ENCODE peak calls at places on chromosomes 7 and 10, in six cellular contexts. C is GM12878, I is H1, S is HepG2, Z is GM12891, G is K562. N is an unnamed sample.

GRCh38 chr10:77603529-77603927 is 34.1 kb downstream of the KCNMA1 start:
- DNase-seq in S (no peak), C (no peak), G (no peak), I (no peak), Z (no peak), N (no peak)

GRCh38 chr7:130649004-130649790 is 19.4 kb downstream of the COPG2 start:
- DNase-seq in G (no peak), I (no peak), S (no peak), C (peak), Z (peak), N (no peak)

GRCh38 chr10:84194424-84195043 is at the start of gene CDHR1:
- DNase-seq in S (no peak), C (no peak), I (no peak), Z (peak), G (peak), N (peak)

GRCh38 chr10:98467506-98468318 is 21.0 kb upstream of the HPS1 start:
- DNase-seq in Z (peak), S (peak), C (peak), G (peak), I (peak), N (peak)

GRCh38 chr7:115198143-115198542 is 276.2 kb downstream of the MDFIC start:
- DNase-seq in I (no peak), Z (no peak), C (no peak), S (no peak), G (no peak), N (no peak)

GRCh38 chr7:106057962-106058901 is 53.9 kb downstream of the SYPL1 start:
- DNase-seq in G (no peak), I (no peak), S (peak), Z (peak), C (peak), N (peak)

GRCh38 chr10:124725791-124726190 is 18.4 kb downstream of the FAM53B start:
- DNase-seq in G (no peak), C (no peak), Z (no peak), S (no peak), I (no peak), N (no peak)

GRCh38 chr7:36208406-36208805 is 55.4 kb downstream of the EEPD1 start:
- DNase-seq in I (no peak), Z (no peak), C (no peak), S (no peak), G (no peak), N (no peak)

GRCh38 chr10:133278577-133279265 is 2.1 kb upstream of the ADAM8 start:
- DNase-seq in S (peak), C (no peak), Z (peak), G (peak), I (no peak), N (peak)

GRCh38 chr7:148436571-148436970 is 154.0 kb upstream of the C7orf33 start:
- DNase-seq in C (no peak), I (no peak), Z (no peak), G (no peak), S (peak), N (no peak)

GRCh38 chr7:10104292-10104691 is 869.4 kb upstream of the PHF14 start:
- DNase-seq in I (no peak), C (no peak), S (no peak), G (no peak), Z (no peak), N (no peak)

GRCh38 chr7:11181590-11181989 is 207.9 kb downstream of the PHF14 start:
- DNase-seq in Z (no peak), C (no peak), S (no peak), I (no peak), G (no peak), N (no peak)

GRCh38 chr7:42155836-42156540 is 81.0 kb downstream of the GLI3 start:
- DNase-seq in C (no peak), Z (no peak), G (no peak), I (no peak), S (no peak), N (no peak)

GRCh38 chr10:21329995-21330627 is 195.4 kb downstream of the SKIDA1 start:
- DNase-seq in C (no peak), Z (no peak), S (peak), G (no peak), I (no peak), N (no peak)

GRCh38 chr7:122887198-122887597 is 938 bp upstream of the CADPS2 start:
- DNase-seq in I (no peak), Z (no peak), S (peak), G (peak), C (no peak), N (no peak)

GRCh38 chr7:138245682-138246081 is 169.4 kb downstream of the AKR1D1 start:
- DNase-seq in S (peak), C (no peak), Z (no peak), G (no peak), I (no peak), N (no peak)

GRCh38 chr10:68871105-68871711 is 29.9 kb upstream of the DDX50 start:
- DNase-seq in G (peak), C (no peak), I (no peak), S (peak), Z (no peak), N (no peak)

GRCh38 chr10:121080324-121080807 is 229.2 kb downstream of the WDR11 start:
- DNase-seq in I (no peak), G (no peak), Z (no peak), S (no peak), C (no peak), N (no peak)

GRCh38 chr7:151244156-151244870 is 4.2 kb downstream of the SMARCD3 start:
- DNase-seq in G (peak), I (no peak), Z (peak), S (no peak), C (peak), N (no peak)

GRCh38 chr10:30756896-30757295 is 127.3 kb upstream of the LYZL2 start:
- DNase-seq in Z (no peak), I (no peak), C (no peak), S (no peak), G (no peak), N (no peak)

GRCh38 chr10:119030421-119031250 is 1.1 kb downstream of the NANOS1 start:
- DNase-seq in Z (peak), G (peak), I (no peak), S (peak), C (peak), N (peak)

GRCh38 chr10:93818086-93818485 is 60.4 kb downstream of the LGI1 start:
- DNase-seq in G (no peak), Z (no peak), I (no peak), S (no peak), C (no peak), N (no peak)

GRCh38 chr10:127415116-127415515 is 134.0 kb upstream of the NPS start:
- DNase-seq in C (no peak), I (no peak), Z (no peak), G (no peak), S (no peak), N (no peak)

GRCh38 chr7:18530224-18531179 is 35.0 kb downstream of the HDAC9 start:
- DNase-seq in Z (no peak), G (no peak), I (no peak), S (no peak), C (no peak), N (no peak)

GRCh38 chr7:73682745-73683055 is 553 bp downstream of the DNAJC30 start:
- DNase-seq in I (no peak), S (no peak), Z (no peak), C (no peak), G (no peak), N (no peak)

GRCh38 chr10:101075775-101076174 is 14.0 kb downstream of the KAZALD1 start:
- DNase-seq in G (no peak), Z (no peak), I (no peak), C (no peak), S (no peak), N (no peak)

GRCh38 chr10:45040921-45041320 is 40.2 kb downstream of the ZNF22 start:
- DNase-seq in I (no peak), G (no peak), C (no peak), S (no peak), Z (no peak), N (no peak)

GRCh38 chr7:24970676-24971075 is 9.3 kb downstream of the OSBPL3 start:
- DNase-seq in C (no peak), S (no peak), Z (no peak), I (no peak), G (peak), N (no peak)

GRCh38 chr7:87127019-87127418 is 25.2 kb upstream of the DMTF1 start:
- DNase-seq in Z (no peak), I (no peak), S (no peak), G (no peak), C (no peak), N (no peak)

GRCh38 chr10:129689681-129690080 is 222.6 kb downstream of the MGMT start:
- DNase-seq in S (no peak), Z (no peak), C (no peak), I (no peak), G (no peak), N (no peak)

GRCh38 chr7:48106906-48107659 is 18.0 kb downstream of the UPP1 start:
- DNase-seq in Z (no peak), I (no peak), S (no peak), C (no peak), G (no peak), N (no peak)

GRCh38 chr7:138875794-138876193 is 77.8 kb upstream of the ATP6V0A4 start:
- DNase-seq in Z (no peak), G (no peak), C (no peak), S (no peak), I (no peak), N (no peak)

GRCh38 chr7:144854839-144855424 is 19.1 kb upstream of the TPK1 start:
- DNase-seq in C (no peak), S (peak), I (no peak), Z (no peak), G (peak), N (no peak)

GRCh38 chr10:33129987-33130386 is 172.0 kb upstream of the ITGB1 start:
- DNase-seq in S (no peak), Z (no peak), I (no peak), C (no peak), G (no peak), N (no peak)

GRCh38 chr7:157719008-157719682 is 382.3 kb downstream of the DNAJB6 start:
- DNase-seq in C (no peak), G (no peak), Z (no peak), S (no peak), I (no peak), N (no peak)

DNA sequence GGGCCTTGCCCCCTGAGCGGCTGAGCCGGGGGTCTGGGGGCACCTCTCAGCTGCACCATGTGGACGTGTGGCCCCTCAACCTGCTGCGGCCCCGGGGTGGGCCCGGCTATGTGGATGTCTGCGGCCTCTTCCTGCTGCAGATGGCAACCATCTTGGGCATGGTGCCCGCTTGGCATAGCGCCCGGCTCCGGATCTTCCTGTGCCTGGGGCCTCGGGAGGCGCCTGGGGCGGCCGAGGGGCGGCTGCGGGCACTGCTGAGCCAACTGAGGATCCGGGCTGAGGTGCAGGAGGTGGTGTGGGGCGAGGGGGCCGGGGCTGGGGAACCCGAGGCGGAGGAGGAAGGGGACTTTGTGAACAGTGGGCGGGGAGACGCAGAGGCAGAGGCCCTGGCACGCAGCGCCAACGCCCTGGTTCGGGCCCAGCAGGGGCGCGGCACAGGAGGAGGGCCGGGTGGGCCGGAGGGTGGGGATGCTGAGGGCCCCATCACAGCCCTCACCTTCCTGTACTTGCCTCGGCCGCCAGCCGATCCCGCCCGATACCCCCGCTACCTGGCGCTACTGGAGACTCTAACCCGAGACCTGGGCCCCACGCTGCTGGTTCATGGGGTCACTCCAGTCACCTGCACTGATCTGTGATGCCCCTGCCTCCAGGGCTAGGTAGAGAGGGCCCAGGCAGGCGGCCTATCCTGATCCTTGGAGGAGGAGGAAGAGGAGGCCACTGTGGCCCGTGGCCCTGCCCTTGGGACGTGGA is 1.0 kb upstream of the TRIP6 start:
- DNase-seq in I (no peak), C (no peak), Z (no peak), G (no peak), S (no peak), N (no peak)
- TF ChIP-seq POLR2A in I (no peak), C (no peak), Z (no peak), G (no peak), S (no peak), N (no peak)

GRCh38 chr10:103716206-103717160 is 138.9 kb downstream of the SH3PXD2A start:
- DNase-seq in Z (no peak), C (no peak), G (no peak), I (no peak), S (peak), N (no peak)
- TF ChIP-seq TAF1 in Z (no peak), C (no peak), G (no peak), I (no peak), S (no peak), N (no peak)

GRCh38 chr10:110007701-110008517 is at the start of gene ADD3:
- DNase-seq in G (peak), C (peak), S (peak), Z (peak), I (peak), N (peak)
- TF ChIP-seq POLR2A in G (peak), C (peak), S (peak), Z (no peak), I (peak), N (no peak)

GRCh38 chr7:23291957-23292560 is 7.1 kb upstream of the MALSU1 start:
- DNase-seq in I (no peak), C (no peak), G (no peak), S (peak), Z (no peak), N (no peak)

GRCh38 chr7:23294549-23295400 is 4.4 kb upstream of the MALSU1 start:
- DNase-seq in C (no peak), G (no peak), I (no peak), Z (no peak), S (peak), N (no peak)

GRCh38 chr7:23290993-23291392 is 8.1 kb upstream of the MALSU1 start:
- DNase-seq in S (no peak), C (no peak), Z (no peak), I (no peak), G (no peak), N (no peak)

GRCh38 chr7:23293500-23294073 is 5.6 kb upstream of the MALSU1 start:
- DNase-seq in S (peak), C (no peak), Z (no peak), G (no peak), I (no peak), N (no peak)

DNA sequence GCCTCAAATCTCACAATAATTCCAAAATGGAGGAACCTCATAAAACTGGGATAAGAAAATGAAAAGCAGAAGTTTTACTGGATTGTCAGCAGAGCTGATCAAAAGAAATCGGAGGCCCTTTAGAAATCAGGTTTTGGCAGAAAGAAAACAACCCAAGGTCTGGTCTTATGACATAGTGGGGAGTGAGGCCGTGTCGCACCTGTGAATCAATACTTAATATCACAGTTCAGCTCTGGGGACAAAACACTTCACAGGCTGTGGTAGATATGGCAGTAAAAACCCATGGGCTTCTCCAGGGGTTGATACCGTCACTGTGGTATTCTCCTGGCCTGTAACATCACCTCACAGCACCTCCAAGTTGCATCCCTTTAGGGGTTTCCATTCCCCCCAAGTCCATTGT is 6.5 kb upstream of the MALSU1 start:
- DNase-seq in Z (no peak), C (no peak), I (no peak), S (no peak), G (no peak), N (no peak)
- TF ChIP-seq TAF1 in Z (no peak), C (no peak), I (no peak), S (no peak), G (no peak), N (no peak)

GRCh38 chr7:99551767-99552463 is at the start of gene FAM200A:
- DNase-seq in G (peak), I (no peak), S (peak), Z (peak), C (peak), N (peak)
- TF ChIP-seq POLR2A in G (peak), I (peak), S (peak), Z (peak), C (peak), N (peak)

GRCh38 chr10:131825150-131825907 is 75.5 kb upstream of the PPP2R2D start:
- DNase-seq in Z (no peak), C (no peak), I (no peak), S (no peak), G (no peak), N (no peak)
- TF ChIP-seq TAF1 in Z (no peak), C (no peak), I (no peak), S (no peak), G (no peak), N (no peak)

GRCh38 chr7:51901489-51901840 is 584.9 kb upstream of the COBL start:
- DNase-seq in I (no peak), Z (no peak), G (no peak), S (no peak), C (no peak), N (no peak)
- TF ChIP-seq POLR2A in I (no peak), Z (no peak), G (no peak), S (no peak), C (no peak), N (no peak)